ENCODE peak calls at places on chromosomes 5 and 9, in ten cellular contexts. O, B, Q, G, A, R, N, Y, M and D are unnamed samples.

GRCh38 chr5:17224858-17225436 is 7.5 kb downstream of the BASP1 start:
- DNase-seq in O (no peak), B (no peak), Q (peak; percentile 85), G (no peak), A (no peak), R (peak; percentile 27), N (no peak), Y (no peak), M (no peak), D (no peak)

GRCh38 chr5:173093597-173093996 is 37.4 kb downstream of the CREBRF start:
- DNase-seq in O (no peak), B (no peak), Q (no peak), G (no peak), A (no peak), R (no peak), N (no peak), Y (no peak), M (no peak), D (no peak)

GRCh38 chr5:118007262-118007661 is 981.1 kb downstream of the DTWD2 start:
- DNase-seq in O (no peak), B (no peak), Q (no peak), G (no peak), A (no peak), R (peak; percentile 3), N (no peak), Y (no peak), M (no peak), D (no peak)

GRCh38 chr9:114851301-114851700 is 45.5 kb upstream of the TNFSF15 start:
- DNase-seq in O (no peak), B (no peak), Q (no peak), G (no peak), A (no peak), R (no peak), N (no peak), Y (no peak), M (no peak), D (no peak)

GRCh38 chr9:117014061-117014460 is 327.0 kb downstream of the TRIM32 start:
- DNase-seq in O (no peak), B (no peak), Q (no peak), G (no peak), A (no peak), R (no peak), N (no peak), Y (no peak), M (no peak), D (no peak)

GRCh38 chr5:89293849-89294248 is 410.9 kb upstream of the MEF2C start:
- DNase-seq in O (no peak), B (no peak), Q (peak; percentile 45), G (no peak), A (no peak), R (no peak), N (no peak), Y (no peak), M (no peak), D (no peak)

GRCh38 chr9:110763568-110763967 is 95.0 kb downstream of the MUSK start:
- DNase-seq in O (no peak), B (no peak), Q (no peak), G (no peak), A (no peak), R (no peak), N (no peak), Y (no peak), M (no peak), D (no peak)

GRCh38 chr5:124951676-124952075 is 205.2 kb upstream of the ZNF608 start:
- DNase-seq in O (no peak), B (no peak), Q (no peak), G (no peak), A (no peak), R (no peak), N (no peak), Y (no peak), M (no peak), D (no peak)

GRCh38 chr5:58184910-58185309 is 275.0 kb downstream of the PLK2 start:
- DNase-seq in O (peak; percentile 84), B (no peak), Q (peak; percentile 77), G (no peak), A (no peak), R (peak; percentile 76), N (no peak), Y (no peak), M (no peak), D (no peak)

GRCh38 chr9:122819791-122820489 is 8.4 kb downstream of the PDCL start:
- DNase-seq in O (no peak), B (no peak), Q (peak; percentile 66), G (no peak), A (no peak), R (no peak), N (no peak), Y (no peak), M (no peak), D (no peak)

GRCh38 chr9:70924905-70925547 is 196.4 kb downstream of the TRPM3 start:
- DNase-seq in O (peak; percentile 69), B (no peak), Q (peak; percentile 88), G (no peak), A (no peak), R (peak; percentile 69), N (no peak), Y (peak; percentile 2), M (no peak), D (no peak)

GRCh38 chr5:154505567-154505966 is 27.5 kb upstream of the HAND1 start:
- DNase-seq in O (no peak), B (no peak), Q (no peak), G (no peak), A (no peak), R (no peak), N (no peak), Y (no peak), M (no peak), D (no peak)

GRCh38 chr5:170011751-170012150 is 31.5 kb upstream of the INSYN2B start:
- DNase-seq in O (no peak), B (no peak), Q (no peak), G (no peak), A (no peak), R (no peak), N (no peak), Y (no peak), M (no peak), D (no peak)

GRCh38 chr9:77648458-77649108 is 461 bp upstream of the GNA14 start:
- DNase-seq in O (peak; percentile 25), B (no peak), Q (peak; percentile 21), G (no peak), A (no peak), R (no peak), N (no peak), Y (peak; percentile 27), M (no peak), D (no peak)

GRCh38 chr9:113809192-113809482 is 67.0 kb upstream of the ZNF618 start:
- DNase-seq in O (no peak), B (no peak), Q (no peak), G (no peak), A (no peak), R (no peak), N (no peak), Y (no peak), M (no peak), D (no peak)

GRCh38 chr9:16828335-16829281 is 41.9 kb downstream of the BNC2 start:
- DNase-seq in O (peak; percentile 47), B (no peak), Q (peak; percentile 55), G (no peak), A (no peak), R (peak; percentile 11), N (no peak), Y (no peak), M (no peak), D (no peak)

GRCh38 chr5:32585446-32586250 is at the start of gene SUB1:
- DNase-seq in O (peak; percentile 87), B (peak; percentile 89), Q (peak; percentile 92), G (peak; percentile 96), A (peak; percentile 92), R (peak; percentile 90), N (peak; percentile 93), Y (peak; percentile 91), M (peak; percentile 75), D (peak; percentile 93)

GRCh38 chr5:105057893-105058292 is 1495.3 kb upstream of the NUDT12 start:
- DNase-seq in O (no peak), B (no peak), Q (no peak), G (no peak), A (no peak), R (no peak), N (no peak), Y (no peak), M (no peak), D (no peak)

GRCh38 chr5:129021744-129022143 is 56.5 kb downstream of the SLC27A6 start:
- DNase-seq in O (no peak), B (no peak), Q (no peak), G (no peak), A (no peak), R (no peak), N (no peak), Y (no peak), M (no peak), D (no peak)

GRCh38 chr5:135221696-135222095 is 177.3 kb downstream of the MACROH2A1 start:
- DNase-seq in O (no peak), B (no peak), Q (no peak), G (no peak), A (no peak), R (no peak), N (no peak), Y (no peak), M (no peak), D (no peak)

GRCh38 chr5:27266184-27266583 is 227.8 kb upstream of the CDH9 start:
- DNase-seq in O (no peak), B (no peak), Q (no peak), G (no peak), A (no peak), R (no peak), N (no peak), Y (no peak), M (no peak), D (no peak)

GRCh38 chr9:6829027-6829426 is 71.3 kb downstream of the KDM4C start:
- DNase-seq in O (no peak), B (no peak), Q (peak; percentile 20), G (no peak), A (no peak), R (no peak), N (no peak), Y (no peak), M (no peak), D (no peak)